ENCODE peak calls at places on chromosomes 1 and 21, in six cellular contexts. R is cardiac fibroblast, H is lower lobe of right lung, E is dorsolateral prefrontal cortex, Q is pancreas, J is A549. F is an unnamed sample.

GRCh38 chr1:171899838-171900237 is 58.5 kb downstream of the DNM3 start:
- DNase-seq in R (no peak), Q (no peak), J (no peak), E (no peak), H (no peak), F (no peak)

GRCh38 chr1:90274376-90274775 is 279.5 kb downstream of the ZNF326 start:
- DNase-seq in Q (no peak), E (no peak), R (no peak), H (no peak), J (no peak), F (no peak)

GRCh38 chr1:179883739-179884138 is 1.7 kb downstream of the TOR1AIP1 start:
- DNase-seq in H (no peak), Q (no peak), E (no peak), R (no peak), J (no peak), F (no peak)

GRCh38 chr1:8170059-8170835 is 144.1 kb upstream of the ERRFI1 start:
- DNase-seq in J (no peak), Q (peak; percentile 23), R (no peak), H (no peak), E (peak; percentile 41), F (no peak)

GRCh38 chr1:185853739-185854138 is 119.5 kb downstream of the HMCN1 start:
- DNase-seq in E (no peak), R (peak; percentile 78), J (no peak), Q (no peak), H (no peak), F (peak; percentile 76)

GRCh38 chr1:95223110-95223509 is 10.9 kb upstream of the RWDD3 start:
- DNase-seq in R (peak; percentile 67), E (no peak), Q (no peak), J (no peak), H (no peak), F (peak; percentile 10)

GRCh38 chr1:232385221-232385620 is 244.7 kb downstream of the SIPA1L2 start:
- DNase-seq in J (no peak), E (peak; percentile 57), R (peak; percentile 69), H (no peak), Q (no peak), F (peak; percentile 48)

GRCh38 chr1:193709607-193710006 is 523.2 kb upstream of the B3GALT2 start:
- DNase-seq in R (no peak), H (no peak), J (no peak), Q (no peak), E (no peak), F (no peak)

GRCh38 chr1:18064564-18064963 is 43.0 kb upstream of the IGSF21 start:
- DNase-seq in Q (peak; percentile 11), R (no peak), J (no peak), E (no peak), H (no peak), F (no peak)

GRCh38 chr1:179087665-179088064 is 5.8 kb downstream of the TOR3A start:
- DNase-seq in H (no peak), R (peak; percentile 32), J (no peak), E (no peak), Q (no peak), F (no peak)

GRCh38 chr1:150869683-150870082 is 6.7 kb downstream of the ARNT start:
- DNase-seq in E (no peak), J (no peak), R (no peak), Q (no peak), H (no peak), F (no peak)

GRCh38 chr1:41408691-41409090 is 47.5 kb downstream of the FOXO6 start:
- DNase-seq in H (no peak), E (no peak), R (no peak), Q (no peak), J (no peak), F (no peak)

GRCh38 chr1:85606414-85606800 is 25.8 kb downstream of the CCN1 start:
- DNase-seq in H (no peak), R (no peak), E (no peak), Q (no peak), J (no peak), F (no peak)

GRCh38 chr21:31371715-31372114 is 27.7 kb upstream of the TIAM1 start:
- DNase-seq in R (no peak), E (no peak), Q (no peak), J (no peak), H (no peak), F (no peak)

GRCh38 chr1:15816674-15817073 is 9.2 kb upstream of the UQCRHL start:
- DNase-seq in R (no peak), E (no peak), Q (no peak), J (no peak), H (no peak), F (no peak)

GRCh38 chr1:118429856-118430255 is 244.8 kb upstream of the SPAG17 start:
- DNase-seq in Q (no peak), R (no peak), H (no peak), J (no peak), E (no peak), F (no peak)

GRCh38 chr1:57674803-57675202 is 250.9 kb upstream of the DAB1 start:
- DNase-seq in H (no peak), R (peak; percentile 3), J (no peak), Q (no peak), E (no peak), F (no peak)

GRCh38 chr1:57824535-57824934 is 400.7 kb upstream of the DAB1 start:
- DNase-seq in J (no peak), H (no peak), E (no peak), Q (no peak), R (no peak), F (no peak)

GRCh38 chr1:243539636-243540035 is 283.8 kb downstream of the SDCCAG8 start:
- DNase-seq in R (no peak), E (no peak), Q (no peak), J (no peak), H (no peak), F (no peak)

GRCh38 chr21:27033467-27033866 is 66.6 kb upstream of the ADAMTS5 start:
- DNase-seq in E (no peak), R (no peak), H (no peak), J (no peak), Q (no peak), F (no peak)

GRCh38 chr21:42532466-42533181 is 19.0 kb downstream of the SLC37A1 start:
- DNase-seq in E (peak; percentile 76), R (no peak), Q (no peak), H (peak; percentile 74), J (no peak), F (no peak)

GRCh38 chr1:27726173-27726793 is 522 bp downstream of the FAM76A start:
- DNase-seq in E (peak; percentile 70), H (peak; percentile 80), J (peak; percentile 64), R (peak; percentile 49), Q (peak; percentile 48), F (no peak)

GRCh38 chr1:28370220-28371010 is 875 bp downstream of the PHACTR4 start:
- DNase-seq in E (no peak), R (peak; percentile 30), J (peak; percentile 51), H (no peak), Q (no peak), F (no peak)

GRCh38 chr1:205746757-205747412 is 3.1 kb downstream of the NUCKS1 start:
- DNase-seq in J (no peak), E (no peak), Q (no peak), H (no peak), R (no peak), F (no peak)

GRCh38 chr1:205741681-205742080 is 8.3 kb downstream of the NUCKS1 start:
- DNase-seq in H (no peak), J (no peak), E (no peak), Q (no peak), R (no peak), F (no peak)

GRCh38 chr1:205743977-205744376 is 6.0 kb downstream of the NUCKS1 start:
- DNase-seq in H (no peak), R (no peak), J (no peak), E (no peak), Q (no peak), F (no peak)

GRCh38 chr1:205748398-205749093 is 1.4 kb downstream of the NUCKS1 start:
- DNase-seq in E (no peak), R (peak; percentile 92), H (no peak), Q (peak; percentile 13), J (no peak), F (peak; percentile 38)

GRCh38 chr1:205744403-205744802 is 5.6 kb downstream of the NUCKS1 start:
- DNase-seq in J (no peak), H (no peak), E (no peak), R (no peak), Q (no peak), F (no peak)
- H3K4me3 ChIP-seq in J (no peak overlapping the region), H (no peak overlapping the region), E (no peak overlapping the region), R (no peak overlapping the region), Q (no peak overlapping the region), F (no peak overlapping the region)

GRCh38 chr1:55480396-55480795 is 265.2 kb upstream of the USP24 start:
- DNase-seq in Q (no peak), H (no peak), R (no peak), J (no peak), E (no peak), F (no peak)

GRCh38 chr1:55481634-55482033 is 266.5 kb upstream of the USP24 start:
- DNase-seq in H (no peak), J (no peak), Q (no peak), E (no peak), R (no peak), F (no peak)

GRCh38 chr1:55479970-55480369 is 264.8 kb upstream of the USP24 start:
- DNase-seq in H (no peak), Q (no peak), J (no peak), R (no peak), E (no peak), F (no peak)

GRCh38 chr1:55484173-55484572 is 269.0 kb upstream of the USP24 start:
- DNase-seq in H (no peak), E (no peak), R (no peak), Q (no peak), J (no peak), F (no peak)

GRCh38 chr1:55483523-55483922 is 268.4 kb upstream of the USP24 start:
- DNase-seq in Q (no peak), H (no peak), R (no peak), E (no peak), J (no peak), F (no peak)
- TF ChIP-seq CTCF in Q (no peak), H (no peak), R (no peak), E (no peak), J (no peak), F (no peak)

DNA sequence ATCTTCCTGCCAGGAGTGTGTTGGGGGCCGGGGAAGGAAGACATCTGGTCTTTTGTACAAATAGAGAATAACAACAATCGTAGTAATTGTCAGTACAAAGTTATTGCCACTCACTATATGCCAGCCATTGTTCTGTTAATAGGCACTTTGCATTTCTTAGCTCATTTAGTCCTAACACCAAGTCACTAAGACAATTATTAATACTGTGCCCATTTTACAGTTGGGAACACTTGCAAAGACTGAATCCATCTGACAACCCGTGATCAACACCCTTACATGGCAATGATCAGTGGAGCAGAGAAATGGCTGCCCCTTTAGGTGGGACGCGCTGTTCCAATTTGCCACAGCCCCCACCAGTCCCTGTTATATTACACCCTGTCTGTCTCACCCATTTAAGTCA is 33.3 kb downstream of the FBXO2 start:
- DNase-seq in E (no peak), R (no peak), H (no peak), J (no peak), Q (no peak), F (no peak)
- H3K4me3 ChIP-seq in E (no peak overlapping the region), R (no peak overlapping the region), H (no peak overlapping the region), J (no peak overlapping the region), Q (no peak overlapping the region), F (no peak overlapping the region)

DNA sequence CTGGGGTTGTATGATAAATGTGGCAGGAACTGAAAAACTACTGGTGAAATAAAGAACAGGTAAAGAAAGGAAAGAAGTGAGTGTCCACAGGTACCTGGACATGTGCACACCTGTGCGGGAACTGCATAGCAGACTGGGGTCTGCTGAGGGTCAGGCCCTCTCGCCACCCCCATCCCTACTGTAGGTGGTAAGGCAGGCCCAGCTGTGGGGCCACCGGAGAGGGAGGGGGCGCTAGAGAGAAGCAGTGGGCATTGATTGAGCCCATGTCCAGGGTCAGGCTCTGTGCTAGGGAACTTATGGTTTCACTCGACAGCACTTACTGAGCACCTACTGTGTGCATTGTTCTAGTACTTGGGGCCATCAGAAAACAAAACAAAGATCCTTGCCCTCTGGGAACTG is 400.5 kb downstream of the MATN1 start:
- DNase-seq in J (no peak), E (no peak), R (no peak), Q (no peak), H (no peak), F (no peak)
- TF ChIP-seq CTCF in J (no peak), E (no peak), R (no peak), Q (no peak), H (no peak), F (no peak)

F was measured in AG09309.